ENCODE peak calls at places on chromosomes 2 and 18, in seven cellular contexts. D is activated naive CD8-positive, alpha-beta T cell treated with anti-CD3 and anti-CD28 coated beads for 36 hours; S is kidney epithelial cell; O is Kasumi-1; V is NCI-H526; R is T1000; P is fibroblast of mammary gland. B is an unnamed sample.

GRCh38 chr18:54964741-54965140 is 5.5 kb upstream of the CCDC68 start:
- DNase-seq in V (no peak), R (no peak), P (no peak), D (no peak), S (no peak), O (no peak), B (no peak)

GRCh38 chr2:120765031-120765910 is 29.6 kb downstream of the GLI2 start:
- DNase-seq in D (no peak), P (peak), V (no peak), O (no peak), S (no peak), R (no peak), B (no peak)

GRCh38 chr2:201276511-201276910 is 16.2 kb downstream of the CASP8 start:
- DNase-seq in V (no peak), R (no peak), S (no peak), O (no peak), D (no peak), P (no peak), B (no peak)

GRCh38 chr2:8633735-8634313 is 48.0 kb upstream of the ID2 start:
- DNase-seq in O (no peak), R (peak), D (no peak), V (peak), S (peak), P (peak), B (no peak)

GRCh38 chr18:13572721-13573120 is 153.6 kb downstream of the FAM210A start:
- DNase-seq in R (no peak), P (no peak), V (no peak), S (no peak), O (no peak), D (no peak), B (peak)

GRCh38 chr2:200209030-200209429 is 97.5 kb upstream of the SPATS2L start:
- DNase-seq in P (no peak), S (no peak), V (no peak), R (no peak), D (no peak), O (no peak), B (no peak)

GRCh38 chr2:183070942-183071844 is 7.4 kb upstream of the DUSP19 start:
- DNase-seq in V (peak), D (no peak), S (no peak), P (peak), R (no peak), O (no peak), B (no peak)

GRCh38 chr2:96485751-96486643 is 19.2 kb downstream of the NEURL3 start:
- DNase-seq in S (peak), D (peak), R (no peak), P (peak), V (peak), O (peak), B (peak)

GRCh38 chr18:71682591-71682990 is 861.6 kb downstream of the CBLN2 start:
- DNase-seq in R (no peak), V (no peak), S (no peak), D (no peak), O (no peak), P (no peak), B (no peak)

GRCh38 chr2:160427629-160428424 is 65.8 kb downstream of the RBMS1 start:
- DNase-seq in S (no peak), R (no peak), D (peak), P (peak), O (peak), V (no peak), B (no peak)

GRCh38 chr2:88099798-88100488 is 27.9 kb downstream of the FABP1 start:
- DNase-seq in V (no peak), P (peak), O (no peak), S (no peak), R (no peak), D (no peak), B (no peak)

GRCh38 chr2:205405752-205406151 is 276.5 kb upstream of the NRP2 start:
- DNase-seq in P (peak), R (no peak), O (no peak), S (no peak), V (no peak), D (no peak), B (no peak)

GRCh38 chr2:45889620-45890019 is 238.1 kb downstream of the PRKCE start:
- DNase-seq in S (no peak), R (no peak), O (no peak), P (peak), D (no peak), V (no peak), B (no peak)

GRCh38 chr2:38505779-38506178 is 96.9 kb downstream of the HNRNPLL start:
- DNase-seq in V (no peak), D (no peak), O (no peak), R (no peak), P (peak), S (no peak), B (peak)

GRCh38 chr18:5178519-5178918 is 18.5 kb downstream of the AKAIN1 start:
- DNase-seq in O (no peak), V (no peak), P (no peak), R (no peak), S (no peak), D (no peak), B (no peak)

GRCh38 chr18:32360682-32361345 is 109.9 kb downstream of the GAREM1 start:
- DNase-seq in V (no peak), P (no peak), R (no peak), S (no peak), D (no peak), O (peak), B (no peak)

GRCh38 chr2:181231151-181231550 is 226.0 kb upstream of the ITGA4 start:
- DNase-seq in P (peak), V (no peak), O (no peak), D (no peak), R (no peak), S (no peak), B (no peak)

GRCh38 chr2:240733803-240734495 is 42.3 kb downstream of the AQP12A start:
- DNase-seq in O (peak), R (no peak), D (no peak), S (no peak), P (no peak), V (no peak), B (no peak)